ENCODE peak calls at places on chromosomes 16 and 17, in ten cellular contexts. T is neural crest cell; V is left colon; F is GF-D8; R is CD8-positive, alpha-beta T cell; P is HT1080; Z is hippocampal formation; N is EL; U is lung; S is activated CD4-positive, alpha-beta T cell treated with anti-CD3 and anti-CD28 coated beads, Interleukin-2, amount 10 ng/mL, durations not matched to agents 24 days and 14 days. J is an unnamed sample.

GRCh38 chr17:59512844-59513383 is 52.5 kb upstream of the DHX40 start:
- DNase-seq in U (no peak), N (no peak), S (no peak), V (no peak), F (no peak), T (no peak), R (no peak), Z (no peak), P (no peak), J (no peak)

GRCh38 chr16:86087561-86088230 is 188.7 kb downstream of the IRF8 start:
- DNase-seq in R (no peak), U (no peak), S (no peak), P (no peak), T (no peak), F (no peak), V (no peak), N (no peak), Z (no peak), J (no peak)

GRCh38 chr16:88763502-88764053 is 21.4 kb downstream of the PIEZO1 start:
- DNase-seq in F (no peak), R (no peak), U (peak), S (no peak), V (no peak), N (no peak), P (no peak), T (no peak), Z (no peak), J (no peak)

GRCh38 chr16:14193316-14193871 is 122.3 kb downstream of the MRTFB start:
- DNase-seq in S (peak), N (no peak), F (no peak), U (no peak), P (no peak), T (no peak), R (no peak), Z (no peak), V (peak), J (no peak)

GRCh38 chr16:86545481-86545880 is 9.6 kb downstream of the MTHFSD start:
- DNase-seq in S (no peak), P (no peak), U (no peak), Z (no peak), F (no peak), T (no peak), R (no peak), V (no peak), N (no peak), J (no peak)

GRCh38 chr17:61369751-61370150 is 29.9 kb upstream of the TBX2 start:
- DNase-seq in S (no peak), P (no peak), U (no peak), F (no peak), Z (no peak), N (no peak), V (no peak), R (no peak), T (no peak), J (no peak)

GRCh38 chr16:82368041-82368440 is 198.0 kb upstream of the MPHOSPH6 start:
- DNase-seq in P (peak), U (no peak), V (peak), F (no peak), R (no peak), S (no peak), T (no peak), Z (peak), N (peak), J (no peak)

GRCh38 chr16:11164482-11165270 is 91.3 kb downstream of the SOCS1 start:
- DNase-seq in U (no peak), Z (no peak), F (no peak), N (no peak), T (no peak), P (no peak), S (no peak), R (no peak), V (no peak), J (no peak)

GRCh38 chr17:64378890-64379354 is 11.7 kb downstream of the PECAM1 start:
- DNase-seq in S (no peak), N (no peak), V (no peak), U (no peak), T (no peak), F (no peak), Z (no peak), R (no peak), P (no peak), J (no peak)

GRCh38 chr17:30476726-30477082 is 504 bp upstream of the GOSR1 start:
- DNase-seq in P (no peak), Z (no peak), S (no peak), U (no peak), R (no peak), N (no peak), V (peak), F (no peak), T (no peak), J (no peak)

GRCh38 chr16:88613-89012 is 10.6 kb downstream of the MPG start:
- DNase-seq in R (no peak), T (no peak), Z (no peak), U (no peak), N (no peak), S (no peak), V (no peak), F (no peak), P (no peak), J (no peak)

GRCh38 chr16:89347807-89348206 is 130.3 kb downstream of the ZNF778 start:
- DNase-seq in U (no peak), T (no peak), N (no peak), S (no peak), P (no peak), V (no peak), R (no peak), F (no peak), Z (no peak), J (no peak)

GRCh38 chr16:66270333-66270927 is 96.1 kb upstream of the CDH5 start:
- DNase-seq in V (peak), S (peak), U (peak), R (peak), T (peak), N (peak), F (no peak), Z (peak), P (peak), J (no peak)

GRCh38 chr17:77358801-77359716 is 218.3 kb downstream of the SEC14L1 start:
- DNase-seq in S (no peak), Z (no peak), F (no peak), T (no peak), N (no peak), V (no peak), R (no peak), P (no peak), U (peak), J (no peak)

GRCh38 chr17:73551144-73551543 is 93.1 kb downstream of the SDK2 start:
- DNase-seq in S (no peak), U (no peak), Z (no peak), N (no peak), V (no peak), F (no peak), P (no peak), R (no peak), T (no peak), J (no peak)

GRCh38 chr17:38733315-38734234 is 3.4 kb downstream of the CISD3 start:
- DNase-seq in N (no peak), F (no peak), S (peak), T (no peak), Z (no peak), V (no peak), P (no peak), R (peak), U (no peak), J (no peak)

GRCh38 chr16:87661561-87661960 is 59.3 kb downstream of the JPH3 start:
- DNase-seq in U (no peak), N (peak), R (no peak), Z (no peak), S (peak), T (peak), V (peak), P (peak), F (peak), J (peak)

GRCh38 chr16:81451753-81452680 is 7.4 kb downstream of the CMIP start:
- DNase-seq in V (peak), P (no peak), F (peak), U (no peak), Z (peak), N (no peak), S (peak), T (no peak), R (peak), J (peak)

GRCh38 chr17:7109461-7110322 is 4.9 kb downstream of the ASGR2 start:
- DNase-seq in U (no peak), T (no peak), Z (no peak), N (no peak), P (peak), S (no peak), F (no peak), V (no peak), R (no peak), J (no peak)

GRCh38 chr16:50960517-50961202 is 190.4 kb downstream of the SALL1 start:
- DNase-seq in S (no peak), R (no peak), P (no peak), V (no peak), Z (no peak), N (no peak), U (no peak), T (no peak), F (no peak), J (no peak)

GRCh38 chr16:21184834-21185233 is 26.4 kb downstream of the LDAF1 start:
- DNase-seq in N (no peak), P (peak), S (no peak), T (no peak), F (no peak), R (no peak), V (no peak), Z (no peak), U (no peak), J (no peak)

GRCh38 chr16:23514381-23515152 is 4.3 kb upstream of the GGA2 start:
- DNase-seq in R (peak), F (peak), P (no peak), S (peak), T (no peak), U (no peak), Z (no peak), V (no peak), N (no peak), J (no peak)

GRCh38 chr16:82653550-82654511 is 27.1 kb downstream of the CDH13 start:
- DNase-seq in Z (no peak), V (no peak), P (peak), U (no peak), F (no peak), N (peak), R (peak), T (no peak), S (peak), J (no peak)

GRCh38 chr17:78706271-78706915 is 75.7 kb downstream of the CYTH1 start:
- DNase-seq in R (no peak), U (no peak), N (no peak), Z (no peak), T (no peak), S (no peak), V (no peak), F (no peak), P (no peak), J (no peak)

GRCh38 chr17:2433696-2434095 is 32.8 kb upstream of the MNT start:
- DNase-seq in U (no peak), P (peak), V (no peak), N (peak), F (no peak), Z (no peak), R (no peak), S (no peak), T (no peak), J (no peak)

GRCh38 chr17:77858291-77859034 is 100.0 kb upstream of the TNRC6C start:
- DNase-seq in R (no peak), N (no peak), S (no peak), P (no peak), U (no peak), Z (peak), V (no peak), F (no peak), T (no peak), J (no peak)

GRCh38 chr17:81241648-81242420 is 2.7 kb downstream of the NDUFAF8 start:
- DNase-seq in Z (no peak), P (peak), V (peak), U (peak), T (peak), S (peak), F (peak), R (peak), N (peak), J (no peak)

GRCh38 chr17:82108038-82108998 is 10.3 kb upstream of the FASN start:
- DNase-seq in S (no peak), R (no peak), T (no peak), Z (no peak), V (no peak), F (no peak), U (no peak), P (no peak), N (no peak), J (no peak)

GRCh38 chr16:86294535-86294934 is 215.8 kb upstream of the FOXF1 start:
- DNase-seq in R (no peak), T (no peak), Z (no peak), V (peak), P (no peak), S (no peak), U (no peak), F (no peak), N (no peak), J (no peak)